ENCODE peak calls at places on chromosome 1, in five cellular contexts. Y is brain microvascular endothelial cell, W is fibroblast of mammary gland, P is midbrain, M is RPMI7951. A is an unnamed sample.

GRCh38 chr1:206770531-206771352 is at the start of gene IL19:
- DNase-seq in Y (no peak), W (peak), M (peak), P (no peak), A (no peak)

GRCh38 chr1:38327559-38327973 is 281.0 kb upstream of the POU3F1 start:
- DNase-seq in Y (no peak), M (no peak), P (peak), W (no peak), A (no peak)

GRCh38 chr1:28417441-28418277 is 48.1 kb downstream of the PHACTR4 start:
- DNase-seq in W (peak), Y (no peak), M (peak), P (no peak), A (no peak)

GRCh38 chr1:147647796-147648633 is 22.3 kb downstream of the ACP6 start:
- DNase-seq in P (no peak), Y (no peak), M (no peak), W (no peak), A (no peak)

GRCh38 chr1:47231314-47232186 is 475 bp downstream of the TAL1 start:
- DNase-seq in P (peak), M (peak), Y (peak), W (peak), A (no peak)

GRCh38 chr1:151988405-151988851 is 5.2 kb downstream of the S100A10 start:
- DNase-seq in Y (peak), P (no peak), M (peak), W (peak), A (peak)

GRCh38 chr1:160576430-160576829 is 2.9 kb downstream of the CD84 start:
- DNase-seq in Y (no peak), W (no peak), M (no peak), P (no peak), A (no peak)

GRCh38 chr1:48285525-48285924 is 63.0 kb downstream of the SLC5A9 start:
- DNase-seq in M (no peak), W (no peak), Y (no peak), P (no peak), A (no peak)

GRCh38 chr1:206836111-206836510 is 29.3 kb upstream of the IL20 start:
- DNase-seq in M (peak), W (peak), P (no peak), Y (no peak), A (no peak)

GRCh38 chr1:177210071-177210470 is 39.3 kb downstream of the BRINP2 start:
- DNase-seq in W (no peak), M (no peak), Y (no peak), P (no peak), A (no peak)

A was measured in Caco-2.